ENCODE peak calls at places on chromosomes 3 and 15, in six cellular contexts. R is WTC11, V is HepG2, U is K562, D is GM12878, S is H1. W is an unnamed sample.
A peak's percentile ranks its signal among the peaks of the same experiment; 100 is the strongest.

GRCh38 chr15:68431792-68432401 is at the start of gene ITGA11:
- DNase-seq in R (peak; percentile 79), V (no peak), U (peak; percentile 25), D (no peak), S (peak; percentile 87), W (no peak)

GRCh38 chr3:55097441-55097840 is 169.6 kb upstream of the LRTM1 start:
- DNase-seq in R (no peak), V (no peak), U (no peak), D (no peak), S (no peak), W (no peak)

GRCh38 chr3:36959821-36960220 is 15.0 kb upstream of the TRANK1 start:
- DNase-seq in R (no peak), V (no peak), U (no peak), D (no peak), S (no peak), W (no peak)

GRCh38 chr3:68151359-68151758 is 496.9 kb upstream of the SUCLG2 start:
- DNase-seq in R (no peak), V (no peak), U (no peak), D (no peak), S (no peak), W (no peak)

GRCh38 chr15:96160269-96160668 is 170.2 kb upstream of the NR2F2 start:
- DNase-seq in R (no peak), V (no peak), U (no peak), D (no peak), S (no peak), W (no peak)

GRCh38 chr3:58581328-58582091 is 4.3 kb upstream of the FAM107A start:
- DNase-seq in R (no peak), V (no peak), U (no peak), D (no peak), S (peak; percentile 62), W (no peak)

GRCh38 chr3:143301502-143301901 is 181.9 kb downstream of the CHST2 start:
- DNase-seq in R (no peak), V (no peak), U (no peak), D (no peak), S (no peak), W (no peak)

GRCh38 chr3:157786216-157786615 is 283.0 kb upstream of the VEPH1 start:
- DNase-seq in R (no peak), V (no peak), U (no peak), D (no peak), S (no peak), W (no peak)

GRCh38 chr15:69734699-69735098 is 282.1 kb downstream of the RPLP1 start:
- DNase-seq in R (no peak), V (no peak), U (no peak), D (no peak), S (no peak), W (no peak)

GRCh38 chr3:55486101-55486856 is 827 bp downstream of the WNT5A start:
- DNase-seq in R (peak; percentile 63), V (no peak), U (no peak), D (no peak), S (peak; percentile 79), W (no peak)

GRCh38 chr15:99721104-99721778 is 12.0 kb downstream of the LYSMD4 start:
- DNase-seq in R (no peak), V (peak; percentile 17), U (no peak), D (no peak), S (no peak), W (no peak)

GRCh38 chr15:57505949-57506391 is 85.7 kb upstream of the MYZAP start:
- DNase-seq in R (no peak), V (no peak), U (no peak), D (no peak), S (no peak), W (no peak)

GRCh38 chr3:188432826-188433525 is 279.0 kb downstream of the LPP start:
- DNase-seq in R (no peak), V (no peak), U (no peak), D (no peak), S (no peak), W (no peak)

GRCh38 chr3:5568451-5568850 is 380.9 kb downstream of the EDEM1 start:
- DNase-seq in R (peak; percentile 13), V (peak; percentile 2), U (no peak), D (no peak), S (no peak), W (peak; percentile 34)

GRCh38 chr15:51129513-51130197 is 34.9 kb upstream of the TNFAIP8L3 start:
- DNase-seq in R (no peak), V (no peak), U (no peak), D (no peak), S (no peak), W (no peak)

GRCh38 chr15:53976844-53977392 is 1.3 kb upstream of the UNC13C start:
- DNase-seq in R (peak; percentile 62), V (peak; percentile 5), U (no peak), D (no peak), S (peak; percentile 51), W (no peak)

GRCh38 chr15:78873796-78874761 is 1.4 kb downstream of the MORF4L1 start:
- DNase-seq in R (no peak), V (no peak), U (no peak), D (no peak), S (no peak), W (no peak)

GRCh38 chr3:129413687-129414506 is 14.5 kb downstream of the EFCAB12 start:
- DNase-seq in R (no peak), V (peak; percentile 91), U (peak; percentile 32), D (no peak), S (no peak), W (no peak)

GRCh38 chr3:110624571-110624970 is 447.0 kb upstream of the NECTIN3 start:
- DNase-seq in R (no peak), V (no peak), U (no peak), D (no peak), S (no peak), W (no peak)
- TF ChIP-seq ATF3 in R (no peak), V (no peak), U (no peak), D (no peak), S (no peak), W (no peak)

DNA sequence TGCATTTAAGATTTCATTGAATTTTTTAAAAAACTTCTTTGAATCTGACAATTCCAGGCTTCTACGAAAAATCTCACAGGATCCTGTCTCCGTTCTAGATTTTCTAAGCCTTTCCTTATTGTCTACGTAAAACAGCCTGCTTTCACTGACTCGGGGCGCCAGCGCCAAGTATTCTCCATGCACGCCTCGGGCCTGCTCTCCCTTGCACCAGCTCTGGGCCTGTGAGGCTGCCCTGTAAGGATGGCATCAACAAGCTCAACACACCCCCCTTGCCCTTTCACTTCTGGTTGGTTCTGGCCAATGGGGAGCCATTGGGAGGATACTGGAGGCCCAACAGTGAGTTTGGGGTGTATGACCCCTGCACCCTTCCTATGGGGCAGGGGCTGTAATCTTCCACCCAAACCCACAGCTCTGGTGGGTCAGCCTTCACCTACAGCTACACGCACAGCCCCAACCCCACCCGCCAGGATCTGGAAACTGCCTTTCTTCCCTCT is 47.8 kb downstream of the SLC41A3 start:
- DNase-seq in R (no peak), V (no peak), U (no peak), D (no peak), S (peak; percentile 19), W (no peak)
- TF ChIP-seq ATF3 in R (no peak), V (no peak), U (no peak), D (no peak), S (no peak), W (no peak)

DNA sequence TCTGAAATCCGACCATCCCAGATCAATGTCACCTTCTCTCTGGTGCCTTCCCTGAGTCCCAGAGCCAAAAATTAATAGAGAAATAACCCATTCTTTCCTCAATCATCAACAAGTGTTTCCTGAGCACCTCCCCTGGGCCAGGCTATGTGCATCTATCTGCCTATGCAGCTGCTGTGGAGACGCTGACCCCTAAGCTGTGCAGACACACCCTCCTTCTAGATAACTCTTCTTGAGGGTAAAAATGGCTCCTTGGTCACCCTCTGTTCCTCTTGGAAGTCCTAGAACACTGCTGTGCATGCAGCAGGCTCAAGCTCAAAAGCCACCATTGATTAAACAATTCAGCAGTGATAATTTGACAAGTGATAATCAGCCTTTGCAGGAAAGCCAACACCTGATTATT is 18.4 kb downstream of the CA12 start:
- DNase-seq in R (no peak), V (no peak), U (peak; percentile 45), D (no peak), S (no peak), W (no peak)
- TF ChIP-seq ATF3 in R (no peak), V (no peak), U (no peak), D (no peak), S (no peak), W (no peak)

GRCh38 chr15:89912674-89913396 is at the start of gene ARPIN:
- DNase-seq in R (peak; percentile 72), V (peak; percentile 16), U (no peak), D (no peak), S (peak; percentile 76), W (no peak)
- TF ChIP-seq ATF3 in R (no peak), V (no peak), U (no peak), D (no peak), S (no peak), W (no peak)

GRCh38 chr3:184716652-184717607 is 5.1 kb upstream of the MAGEF1 start:
- DNase-seq in R (peak; percentile 39), V (peak; percentile 12), U (peak; percentile 7), D (no peak), S (peak; percentile 60), W (no peak)
- TF ChIP-seq ATF3 in R (no peak), V (no peak), U (no peak), D (no peak), S (no peak), W (no peak)

GRCh38 chr3:98777286-98777685 is 14.1 kb downstream of the ST3GAL6 start:
- DNase-seq in R (no peak), V (peak; percentile 93), U (no peak), D (no peak), S (no peak), W (no peak)

GRCh38 chr3:98778383-98778782 is 15.2 kb downstream of the ST3GAL6 start:
- DNase-seq in R (no peak), V (no peak), U (no peak), D (no peak), S (no peak), W (no peak)

GRCh38 chr3:98778852-98779379 is 15.8 kb downstream of the ST3GAL6 start:
- DNase-seq in R (no peak), V (peak; percentile 97), U (no peak), D (no peak), S (no peak), W (no peak)

GRCh38 chr3:98776114-98776513 is 13.0 kb downstream of the ST3GAL6 start:
- DNase-seq in R (no peak), V (no peak), U (no peak), D (no peak), S (no peak), W (no peak)

DNA sequence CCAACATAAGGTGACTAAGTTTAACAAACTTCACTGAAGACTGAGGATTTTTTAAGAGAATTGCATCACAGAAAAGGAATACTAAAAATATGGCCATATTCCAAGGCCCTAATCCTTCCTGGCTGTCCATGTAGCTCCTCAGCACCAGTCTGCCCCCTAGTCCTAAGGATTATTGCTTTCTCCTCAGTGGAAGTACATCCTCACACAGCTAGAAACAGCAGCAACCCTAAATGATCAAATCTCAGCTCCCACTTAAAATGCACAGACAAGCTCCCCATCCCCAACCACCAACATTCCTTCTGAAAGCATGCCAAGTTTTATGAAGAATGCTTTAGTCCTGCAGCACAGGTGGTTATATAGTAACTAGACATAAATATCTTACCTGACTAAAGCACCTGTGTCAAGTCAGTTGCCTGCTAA is 14.7 kb downstream of the ST3GAL6 start:
- DNase-seq in R (no peak), V (no peak), U (no peak), D (no peak), S (no peak), W (no peak)
- TF ChIP-seq ATF3 in R (no peak), V (no peak), U (no peak), D (no peak), S (no peak), W (no peak)

W was measured in HCT116.